ENCODE peak calls at places on chromosome X, in eight cellular contexts. C is T-helper 2 cell, P is AG09319, B is NCI-H2227 treated with DMSO at 0.1 percent for 48 hours, K is nucleus accumbens, I is dorsolateral prefrontal cortex, X is NCI-H524, W is choroid plexus epithelial cell. J is an unnamed sample.

GRCh38 chrX:119539872-119540271 is 25.3 kb downstream of the STEEP1 start:
- DNase-seq in W (no peak), X (no peak), K (no peak), B (no peak), I (no peak), C (no peak), P (no peak), J (no peak)

GRCh38 chrX:133523094-133523493 is 107.8 kb upstream of the GPC4 start:
- DNase-seq in C (no peak), B (no peak), P (no peak), W (no peak), X (no peak), I (no peak), K (no peak), J (peak)

GRCh38 chrX:81261576-81261975 is 59.7 kb downstream of the SH3BGRL start:
- DNase-seq in P (no peak), B (no peak), C (no peak), I (no peak), X (no peak), K (no peak), W (peak), J (no peak)

GRCh38 chrX:35380808-35381700 is 417.1 kb upstream of the MAGEB16 start:
- DNase-seq in K (no peak), I (no peak), C (no peak), B (no peak), X (peak), P (no peak), W (peak), J (peak)

GRCh38 chrX:133674726-133675470 is 259.6 kb upstream of the GPC4 start:
- DNase-seq in B (no peak), C (no peak), P (no peak), W (no peak), X (no peak), K (no peak), I (no peak), J (peak)

GRCh38 chrX:40090050-40090804 is 7.5 kb downstream of the BCOR start:
- DNase-seq in B (no peak), C (no peak), X (no peak), I (no peak), P (no peak), W (no peak), K (no peak), J (no peak)

GRCh38 chrX:140923118-140923517 is 79.3 kb upstream of the SPANXB1 start:
- DNase-seq in B (no peak), I (no peak), X (no peak), P (no peak), K (no peak), W (no peak), C (no peak), J (no peak)

GRCh38 chrX:6849711-6850415 is 297.6 kb upstream of the STS start:
- DNase-seq in C (no peak), W (no peak), P (no peak), I (no peak), X (no peak), B (no peak), K (no peak), J (no peak)

GRCh38 chrX:7730071-7730470 is 112.9 kb upstream of the VCX start:
- DNase-seq in K (no peak), B (no peak), X (no peak), C (no peak), I (no peak), W (no peak), P (no peak), J (no peak)

GRCh38 chrX:13803116-13803515 is 13.8 kb downstream of the GPM6B start:
- DNase-seq in I (no peak), X (no peak), B (no peak), K (no peak), W (no peak), C (no peak), P (no peak), J (no peak)

GRCh38 chrX:18873189-18873791 is 110.6 kb downstream of the PHKA2 start:
- DNase-seq in B (peak), C (no peak), P (no peak), W (peak), I (peak), X (no peak), K (no peak), J (peak)

GRCh38 chrX:28124416-28124815 is 143.2 kb upstream of the DCAF8L1 start:
- DNase-seq in C (no peak), B (no peak), K (no peak), I (no peak), X (no peak), P (no peak), W (no peak), J (no peak)

GRCh38 chrX:27186671-27187070 is 276.5 kb downstream of the PPP4R3C start:
- DNase-seq in K (no peak), B (no peak), P (no peak), X (peak), W (peak), C (no peak), I (peak), J (no peak)

GRCh38 chrX:85828771-85829170 is 218.6 kb downstream of the CHM start:
- DNase-seq in X (no peak), W (no peak), I (no peak), B (no peak), C (no peak), K (no peak), P (no peak), J (no peak)

GRCh38 chrX:46178763-46179162 is 366.5 kb downstream of the ZNF674 start:
- DNase-seq in K (no peak), X (no peak), B (no peak), I (no peak), W (no peak), P (no peak), C (no peak), J (no peak)

GRCh38 chrX:45017946-45018345 is 145.0 kb downstream of the KDM6A start:
- DNase-seq in C (no peak), K (no peak), B (no peak), P (no peak), X (no peak), I (no peak), W (no peak), J (no peak)

GRCh38 chrX:13955095-13955647 is 74.5 kb downstream of the GEMIN8 start:
- DNase-seq in I (no peak), B (peak), P (no peak), K (no peak), W (no peak), X (peak), C (no peak), J (no peak)

GRCh38 chrX:34653811-34654210 is 3.3 kb downstream of the TMEM47 start:
- DNase-seq in B (no peak), K (no peak), I (no peak), C (no peak), P (no peak), X (no peak), W (peak), J (no peak)

GRCh38 chrX:103918584-103919335 is 43.7 kb upstream of the TMSB15B start:
- DNase-seq in P (no peak), X (peak), B (peak), K (peak), W (peak), I (peak), C (peak), J (no peak)

GRCh38 chrX:119015407-119016242 is 41.2 kb downstream of the LONRF3 start:
- DNase-seq in X (no peak), K (no peak), C (no peak), P (peak), W (peak), B (no peak), I (peak), J (peak)

GRCh38 chrX:154074199-154074598 is 23.3 kb downstream of the MECP2 start:
- DNase-seq in I (no peak), B (no peak), X (no peak), W (peak), K (no peak), P (no peak), C (no peak), J (no peak)

GRCh38 chrX:120534413-120535205 is 26.2 kb downstream of the CUL4B start:
- DNase-seq in P (no peak), W (no peak), I (no peak), K (no peak), C (no peak), X (no peak), B (no peak), J (no peak)

GRCh38 chrX:138775501-138775900 is 64.0 kb upstream of the FGF13 start:
- DNase-seq in W (peak), P (peak), I (no peak), K (no peak), C (no peak), B (no peak), X (peak), J (no peak)

GRCh38 chrX:637660-638481 is 7.3 kb downstream of the SHOX start:
- DNase-seq in B (no peak), P (no peak), I (no peak), W (no peak), C (no peak), X (no peak), K (no peak), J (no peak)